ENCODE peak calls at places on chromosomes 6 and 20, in five cellular contexts. V is heart left ventricle, F is A549, X is endodermal cell, K is neural crest cell. P is an unnamed sample.

GRCh38 chr6:121389419-121389818 is 46.0 kb upstream of the GJA1 start:
- DNase-seq in V (no peak), F (no peak), K (no peak), X (peak), P (no peak)

GRCh38 chr6:50992704-50993625 is 174.3 kb downstream of the TFAP2B start:
- DNase-seq in V (no peak), X (no peak), F (no peak), K (no peak), P (no peak)

GRCh38 chr20:7722564-7722963 is 217.7 kb downstream of the HAO1 start:
- DNase-seq in F (no peak), X (no peak), V (no peak), K (no peak), P (no peak)

GRCh38 chr6:25166955-25167753 is 112.0 kb upstream of the CARMIL1 start:
- DNase-seq in X (no peak), F (no peak), V (no peak), K (no peak), P (no peak)

GRCh38 chr6:26556263-26557070 is 18.3 kb downstream of the HMGN4 start:
- DNase-seq in X (peak), K (peak), F (peak), V (peak), P (no peak)

GRCh38 chr6:127030111-127030510 is 88.4 kb upstream of the RSPO3 start:
- DNase-seq in K (no peak), F (no peak), X (no peak), V (no peak), P (no peak)

GRCh38 chr6:72788188-72788587 is 166.3 kb downstream of the KCNQ5 start:
- DNase-seq in K (no peak), X (no peak), V (no peak), F (peak), P (no peak)

GRCh38 chr6:135243871-135244796 is 63.0 kb downstream of the MYB start:
- DNase-seq in K (no peak), V (no peak), X (no peak), F (no peak), P (no peak)

GRCh38 chr20:47220161-47220582 is 136.3 kb downstream of the ZMYND8 start:
- DNase-seq in V (no peak), X (peak), K (peak), F (peak), P (no peak)

GRCh38 chr20:51631011-51631950 is 88.8 kb upstream of the NFATC2 start:
- DNase-seq in X (peak), V (peak), F (peak), K (no peak), P (no peak)

GRCh38 chr20:46811328-46812084 is 83.1 kb upstream of the EYA2 start:
- DNase-seq in K (no peak), V (no peak), X (peak), F (no peak), P (no peak)

GRCh38 chr6:149545258-149545753 is 537 bp downstream of the PPIL4 start:
- DNase-seq in X (peak), F (peak), K (peak), V (no peak), P (no peak)

GRCh38 chr6:136326038-136326561 is 36.5 kb upstream of the BCLAF1 start:
- DNase-seq in F (peak), K (no peak), V (no peak), X (no peak), P (no peak)

GRCh38 chr6:53984163-53984562 is 127.1 kb upstream of the MLIP start:
- DNase-seq in F (peak), V (no peak), K (no peak), X (no peak), P (no peak)

GRCh38 chr6:153143200-153143599 is 12.1 kb upstream of the RGS17 start:
- DNase-seq in V (no peak), K (no peak), F (no peak), X (no peak), P (no peak)

GRCh38 chr6:30202366-30202765 is 10.8 kb downstream of the TRIM26 start:
- DNase-seq in V (no peak), F (no peak), X (no peak), K (no peak), P (no peak)

GRCh38 chr6:150211700-150212615 is 69.1 kb downstream of the PPP1R14C start:
- DNase-seq in X (peak), V (no peak), K (no peak), F (no peak), P (no peak)

GRCh38 chr6:144675231-144675861 is 390.2 kb downstream of the UTRN start:
- DNase-seq in X (no peak), V (no peak), K (no peak), F (no peak), P (no peak)

GRCh38 chr20:57322476-57322875 is 7.1 kb upstream of the SPO11 start:
- DNase-seq in V (no peak), F (no peak), X (peak), K (no peak), P (no peak)

GRCh38 chr6:52241819-52242218 is 2.5 kb downstream of the IL17F start:
- DNase-seq in X (no peak), V (no peak), K (no peak), F (no peak), P (no peak)

GRCh38 chr6:30752164-30752927 is 8.0 kb upstream of the IER3 start:
- DNase-seq in X (no peak), F (peak), K (no peak), V (peak), P (no peak)

GRCh38 chr20:39473533-39473932 is 511.4 kb downstream of the DHX35 start:
- DNase-seq in X (no peak), V (no peak), F (no peak), K (no peak), P (no peak)

GRCh38 chr6:112289039-112289566 is 34.7 kb upstream of the LAMA4 start:
- DNase-seq in F (no peak), K (no peak), V (peak), X (no peak), P (no peak)

GRCh38 chr6:132259070-132259469 is 142.2 kb downstream of the MOXD1 start:
- DNase-seq in V (no peak), X (peak), K (no peak), F (peak), P (no peak)

GRCh38 chr20:60976913-60977312 is 275.1 kb upstream of the CDH4 start:
- DNase-seq in F (no peak), X (peak), V (no peak), K (no peak), P (no peak)

GRCh38 chr6:113860165-113860955 is 3.2 kb downstream of the MARCKS start:
- DNase-seq in X (peak), K (no peak), V (peak), F (peak), P (no peak)